ENCODE peak calls at places on chromosome 13, in ten cellular contexts. K is left ventricle myocardium inferior, D is IMR-90, O is neural progenitor cell, B is sigmoid colon, N is heart right ventricle, F is ovary, L is pancreas, V is transverse colon, S is gastrocnemius medialis. A is an unnamed sample.

GRCh38 chr13:38262211-38262610 is 87.4 kb upstream of the UFM1 start:
- DNase-seq in K (no peak), D (no peak), O (no peak), B (no peak), N (no peak), F (no peak), L (no peak), V (no peak), S (no peak), A (no peak)

GRCh38 chr13:46586766-46587509 is 34.0 kb downstream of the LRCH1 start:
- DNase-seq in K (no peak), D (no peak), O (no peak), B (no peak), N (no peak), F (no peak), L (no peak), V (no peak), S (no peak), A (no peak)

GRCh38 chr13:36619535-36619934 is 54.3 kb upstream of the SERTM1 start:
- DNase-seq in K (no peak), D (no peak), O (no peak), B (no peak), N (no peak), F (no peak), L (no peak), V (no peak), S (no peak), A (no peak)

GRCh38 chr13:112066624-112067004 is 335 bp upstream of the SOX1 start:
- DNase-seq in K (peak; percentile 52), D (no peak), O (peak; percentile 94), B (no peak), N (peak; percentile 55), F (no peak), L (peak; percentile 49), V (peak; percentile 45), S (no peak), A (no peak)

GRCh38 chr13:42272115-42272756 is at the start of gene AKAP11:
- DNase-seq in K (peak; percentile 44), D (peak; percentile 28), O (peak; percentile 84), B (peak; percentile 76), N (peak; percentile 57), F (no peak), L (peak; percentile 46), V (peak; percentile 51), S (peak; percentile 2), A (no peak)

GRCh38 chr13:27354379-27354778 is 70.0 kb upstream of the GTF3A start:
- DNase-seq in K (no peak), D (peak; percentile 77), O (no peak), B (no peak), N (no peak), F (no peak), L (no peak), V (no peak), S (no peak), A (no peak)

GRCh38 chr13:42170029-42170428 is 101.9 kb upstream of the AKAP11 start:
- DNase-seq in K (no peak), D (no peak), O (peak; percentile 70), B (no peak), N (no peak), F (no peak), L (no peak), V (no peak), S (no peak), A (no peak)

GRCh38 chr13:35927554-35927953 is 203.6 kb downstream of the DCLK1 start:
- DNase-seq in K (no peak), D (peak; percentile 97), O (no peak), B (peak; percentile 77), N (no peak), F (no peak), L (no peak), V (no peak), S (no peak), A (peak; percentile 71)

GRCh38 chr13:44368062-44368591 is 5.5 kb upstream of the SERP2 start:
- DNase-seq in K (no peak), D (peak; percentile 71), O (no peak), B (no peak), N (no peak), F (no peak), L (no peak), V (no peak), S (no peak), A (no peak)

GRCh38 chr13:98476106-98476505 is 100.8 kb downstream of the STK24 start:
- DNase-seq in K (no peak), D (no peak), O (peak; percentile 70), B (no peak), N (no peak), F (no peak), L (no peak), V (no peak), S (no peak), A (no peak)

DNA sequence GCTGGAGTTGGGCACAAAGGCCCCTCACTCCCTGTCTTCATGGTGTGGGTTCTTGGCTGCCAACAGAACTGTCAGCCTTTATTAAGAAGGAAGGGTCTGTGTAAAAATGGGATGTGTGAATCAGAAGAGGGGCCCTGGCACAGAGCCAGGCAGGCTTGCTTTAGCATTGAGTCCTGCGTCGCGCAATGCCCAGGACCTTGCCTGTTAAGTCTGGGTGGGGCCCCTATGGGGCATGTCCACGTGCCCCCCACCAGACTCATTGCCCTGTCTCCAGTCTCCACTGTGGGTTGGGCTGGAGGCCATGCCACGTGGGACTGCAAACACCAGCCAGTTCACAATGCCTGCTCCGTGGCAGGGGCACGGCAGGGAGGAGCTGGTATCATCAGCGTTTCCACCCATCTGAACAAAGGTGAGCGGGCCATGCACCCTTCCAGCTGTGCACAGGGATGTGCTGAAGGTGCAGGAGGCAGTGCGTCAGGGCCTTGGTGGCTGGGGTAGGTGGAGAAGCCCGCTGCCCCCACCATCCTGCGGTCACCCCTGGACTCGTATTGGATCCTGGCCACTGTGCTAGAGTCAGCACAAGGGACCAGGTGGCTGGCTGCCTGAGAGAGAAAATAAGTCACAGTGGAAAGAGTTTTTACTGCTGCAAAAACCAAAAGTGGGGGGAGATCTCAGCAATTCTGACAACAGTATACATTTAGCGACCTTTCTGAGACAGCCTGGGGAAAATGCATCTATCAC is 84.6 kb downstream of the SLC7A1 start:
- DNase-seq in K (no peak), D (no peak), O (no peak), B (no peak), N (no peak), F (no peak), L (no peak), V (no peak), S (no peak), A (no peak)
- H3K36me3 ChIP-seq in K (peaks cover 9% of the 10 kb centered on the region), D (peaks cover 28% of the 10 kb centered on the region), O (no peaks in the 10 kb centered on the region), B (peaks cover 20% of the 10 kb centered on the region), N (no peaks in the 10 kb centered on the region), F (no peaks in the 10 kb centered on the region), L (no peaks in the 10 kb centered on the region), V (no peaks in the 10 kb centered on the region), S (no peaks in the 10 kb centered on the region), A (peaks cover 26% of the 10 kb centered on the region)

GRCh38 chr13:31105856-31106255 is 55.8 kb downstream of the HSPH1 start:
- DNase-seq in K (no peak), D (no peak), O (no peak), B (no peak), N (no peak), F (no peak), L (no peak), V (no peak), S (no peak), A (no peak)

GRCh38 chr13:31100721-31101120 is 61.0 kb downstream of the HSPH1 start:
- DNase-seq in K (no peak), D (no peak), O (no peak), B (no peak), N (no peak), F (no peak), L (no peak), V (no peak), S (no peak), A (no peak)

GRCh38 chr13:31096624-31097302 is 64.9 kb downstream of the HSPH1 start:
- DNase-seq in K (no peak), D (no peak), O (no peak), B (no peak), N (no peak), F (no peak), L (no peak), V (peak; percentile 72), S (no peak), A (peak; percentile 73)

GRCh38 chr13:31105020-31105800 is 56.5 kb downstream of the HSPH1 start:
- DNase-seq in K (no peak), D (peak; percentile 26), O (no peak), B (no peak), N (no peak), F (no peak), L (no peak), V (no peak), S (no peak), A (no peak)

GRCh38 chr13:31101511-31102170 is 60.1 kb downstream of the HSPH1 start:
- DNase-seq in K (peak; percentile 43), D (no peak), O (no peak), B (no peak), N (peak; percentile 29), F (no peak), L (no peak), V (no peak), S (no peak), A (no peak)
- TF ChIP-seq CTCF in K (no peak), D (no peak), O (no peak), B (no peak), N (no peak), F (no peak), L (no peak), V (no peak), S (no peak), A (no peak)

GRCh38 chr13:102807699-102808098 is 8.8 kb downstream of the BIVM start:
- DNase-seq in K (no peak), D (no peak), O (no peak), B (no peak), N (no peak), F (no peak), L (no peak), V (no peak), S (no peak), A (no peak)
- H3K36me3 ChIP-seq in K (peaks cover 42% of the 10 kb centered on the region), D (peaks cover 4% of the 10 kb centered on the region), O (peaks cover 5% of the 10 kb centered on the region), B (peaks cover 3% of the 10 kb centered on the region), N (no peaks in the 10 kb centered on the region), F (no peaks in the 10 kb centered on the region), L (no peaks in the 10 kb centered on the region), V (peaks cover 18% of the 10 kb centered on the region), S (peaks cover 22% of the 10 kb centered on the region), A (peaks cover 1% of the 10 kb centered on the region)

GRCh38 chr13:113967206-113967720 is 6.6 kb downstream of the C13orf46 start:
- DNase-seq in K (no peak), D (no peak), O (no peak), B (peak; percentile 36), N (no peak), F (no peak), L (no peak), V (no peak), S (no peak), A (no peak)

GRCh38 chr13:113967729-113968462 is 6.0 kb downstream of the C13orf46 start:
- DNase-seq in K (peak; percentile 17), D (no peak), O (no peak), B (peak; percentile 54), N (no peak), F (no peak), L (peak; percentile 74), V (no peak), S (no peak), A (no peak)

GRCh38 chr13:113969311-113969972 is 4.4 kb downstream of the C13orf46 start:
- DNase-seq in K (peak; percentile 7), D (no peak), O (no peak), B (peak; percentile 64), N (no peak), F (peak; percentile 31), L (no peak), V (no peak), S (no peak), A (no peak)

GRCh38 chr13:113969973-113970611 is 3.8 kb downstream of the C13orf46 start:
- DNase-seq in K (peak; percentile 16), D (no peak), O (no peak), B (peak; percentile 32), N (no peak), F (peak; percentile 29), L (peak; percentile 90), V (peak; percentile 76), S (no peak), A (peak; percentile 51)

GRCh38 chr13:113968463-113969310 is 5.2 kb downstream of the C13orf46 start:
- DNase-seq in K (peak; percentile 4), D (no peak), O (no peak), B (peak; percentile 40), N (no peak), F (no peak), L (no peak), V (no peak), S (no peak), A (no peak)
- TF ChIP-seq CTCF in K (no peak), D (no peak), O (no peak), B (no peak), N (no peak), F (no peak), L (no peak), V (no peak), S (no peak), A (no peak)